ENCODE peak calls at places on chromosomes 11 and 22, in nine cellular contexts. One of them, this sample, is unnamed.

GRCh38 chr11:113373981-113374560 is 13.5 kb upstream of the ANKK1 start:
- DNase-seq in AG09309: no peak
- DNase-seq in CD8-positive, alpha-beta memory T cell: no peak
- DNase-seq in ovary: no peak
- DNase-seq in aorta: no peak
- DNase-seq in HCT116: no peak
- DNase-seq in bronchial epithelial cell: no peak
- DNase-seq in foreskin fibroblast: no peak
- DNase-seq in A549: no peak
- DNase-seq in this sample: no peak

GRCh38 chr11:44934735-44935250 is 15.9 kb downstream of the TP53I11 start:
- DNase-seq in AG09309: no peak
- DNase-seq in CD8-positive, alpha-beta memory T cell: no peak
- DNase-seq in ovary: no peak
- DNase-seq in aorta: no peak
- DNase-seq in HCT116: no peak
- DNase-seq in bronchial epithelial cell: no peak
- DNase-seq in foreskin fibroblast: no peak
- DNase-seq in A549: no peak
- DNase-seq in this sample: no peak

GRCh38 chr11:114154271-114155047 is 94.9 kb downstream of the ZBTB16 start:
- DNase-seq in AG09309: peak
- DNase-seq in CD8-positive, alpha-beta memory T cell: no peak
- DNase-seq in ovary: peak
- DNase-seq in aorta: no peak
- DNase-seq in HCT116: no peak
- DNase-seq in bronchial epithelial cell: peak
- DNase-seq in foreskin fibroblast: peak
- DNase-seq in A549: no peak
- DNase-seq in this sample: peak

GRCh38 chr11:128988224-128988970 is 45.7 kb upstream of the TP53AIP1 start:
- DNase-seq in AG09309: no peak
- DNase-seq in CD8-positive, alpha-beta memory T cell: no peak
- DNase-seq in ovary: no peak
- DNase-seq in aorta: no peak
- DNase-seq in HCT116: no peak
- DNase-seq in bronchial epithelial cell: no peak
- DNase-seq in foreskin fibroblast: no peak
- DNase-seq in A549: no peak
- DNase-seq in this sample: no peak

GRCh38 chr22:41418717-41419116 is 27.9 kb downstream of the TOB2 start:
- DNase-seq in AG09309: no peak
- DNase-seq in CD8-positive, alpha-beta memory T cell: no peak
- DNase-seq in ovary: no peak
- DNase-seq in aorta: no peak
- DNase-seq in HCT116: no peak
- DNase-seq in bronchial epithelial cell: no peak
- DNase-seq in foreskin fibroblast: no peak
- DNase-seq in A549: no peak
- DNase-seq in this sample: no peak

GRCh38 chr11:100719809-100720221 is 32.7 kb downstream of the ARHGAP42 start:
- DNase-seq in AG09309: peak
- DNase-seq in CD8-positive, alpha-beta memory T cell: no peak
- DNase-seq in ovary: peak
- DNase-seq in aorta: no peak
- DNase-seq in HCT116: peak
- DNase-seq in bronchial epithelial cell: peak
- DNase-seq in foreskin fibroblast: peak
- DNase-seq in A549: peak
- DNase-seq in this sample: peak

GRCh38 chr11:126842038-126842437 is 158.5 kb downstream of the KIRREL3 start:
- DNase-seq in AG09309: no peak
- DNase-seq in CD8-positive, alpha-beta memory T cell: no peak
- DNase-seq in ovary: no peak
- DNase-seq in aorta: no peak
- DNase-seq in HCT116: no peak
- DNase-seq in bronchial epithelial cell: no peak
- DNase-seq in foreskin fibroblast: no peak
- DNase-seq in A549: no peak
- DNase-seq in this sample: no peak

GRCh38 chr11:13278620-13279486 is 1.3 kb downstream of the BMAL1 start:
- DNase-seq in AG09309: no peak
- DNase-seq in CD8-positive, alpha-beta memory T cell: no peak
- DNase-seq in ovary: no peak
- DNase-seq in aorta: no peak
- DNase-seq in HCT116: no peak
- DNase-seq in bronchial epithelial cell: no peak
- DNase-seq in foreskin fibroblast: no peak
- DNase-seq in A549: peak
- DNase-seq in this sample: no peak

GRCh38 chr22:17705565-17706450 is 67.3 kb downstream of the BCL2L13 start:
- DNase-seq in AG09309: no peak
- DNase-seq in CD8-positive, alpha-beta memory T cell: no peak
- DNase-seq in ovary: no peak
- DNase-seq in aorta: no peak
- DNase-seq in HCT116: no peak
- DNase-seq in bronchial epithelial cell: peak
- DNase-seq in foreskin fibroblast: no peak
- DNase-seq in A549: no peak
- DNase-seq in this sample: no peak

GRCh38 chr11:110837535-110838127 is 125.4 kb upstream of the ARHGAP20 start:
- DNase-seq in AG09309: no peak
- DNase-seq in CD8-positive, alpha-beta memory T cell: no peak
- DNase-seq in ovary: no peak
- DNase-seq in aorta: no peak
- DNase-seq in HCT116: no peak
- DNase-seq in bronchial epithelial cell: no peak
- DNase-seq in foreskin fibroblast: no peak
- DNase-seq in A549: no peak
- DNase-seq in this sample: no peak

GRCh38 chr11:10693509-10694071 is at the start of gene IRAG1:
- DNase-seq in AG09309: no peak
- DNase-seq in CD8-positive, alpha-beta memory T cell: no peak
- DNase-seq in ovary: peak
- DNase-seq in aorta: peak
- DNase-seq in HCT116: no peak
- DNase-seq in bronchial epithelial cell: no peak
- DNase-seq in foreskin fibroblast: peak
- DNase-seq in A549: no peak
- DNase-seq in this sample: peak

GRCh38 chr11:126172596-126173038 is 38.8 kb downstream of the RPUSD4 start:
- DNase-seq in AG09309: peak
- DNase-seq in CD8-positive, alpha-beta memory T cell: no peak
- DNase-seq in ovary: no peak
- DNase-seq in aorta: no peak
- DNase-seq in HCT116: no peak
- DNase-seq in bronchial epithelial cell: no peak
- DNase-seq in foreskin fibroblast: peak
- DNase-seq in A549: no peak
- DNase-seq in this sample: no peak

GRCh38 chr11:84800755-84801346 is 826.3 kb downstream of the DLG2 start:
- DNase-seq in AG09309: peak
- DNase-seq in CD8-positive, alpha-beta memory T cell: no peak
- DNase-seq in ovary: no peak
- DNase-seq in aorta: no peak
- DNase-seq in HCT116: peak
- DNase-seq in bronchial epithelial cell: peak
- DNase-seq in foreskin fibroblast: peak
- DNase-seq in A549: peak
- DNase-seq in this sample: peak

GRCh38 chr11:62664405-62665074 is 470 bp downstream of the C11orf98 start:
- DNase-seq in AG09309: no peak
- DNase-seq in CD8-positive, alpha-beta memory T cell: no peak
- DNase-seq in ovary: no peak
- DNase-seq in aorta: no peak
- DNase-seq in HCT116: no peak
- DNase-seq in bronchial epithelial cell: peak
- DNase-seq in foreskin fibroblast: peak
- DNase-seq in A549: no peak
- DNase-seq in this sample: peak

DNA sequence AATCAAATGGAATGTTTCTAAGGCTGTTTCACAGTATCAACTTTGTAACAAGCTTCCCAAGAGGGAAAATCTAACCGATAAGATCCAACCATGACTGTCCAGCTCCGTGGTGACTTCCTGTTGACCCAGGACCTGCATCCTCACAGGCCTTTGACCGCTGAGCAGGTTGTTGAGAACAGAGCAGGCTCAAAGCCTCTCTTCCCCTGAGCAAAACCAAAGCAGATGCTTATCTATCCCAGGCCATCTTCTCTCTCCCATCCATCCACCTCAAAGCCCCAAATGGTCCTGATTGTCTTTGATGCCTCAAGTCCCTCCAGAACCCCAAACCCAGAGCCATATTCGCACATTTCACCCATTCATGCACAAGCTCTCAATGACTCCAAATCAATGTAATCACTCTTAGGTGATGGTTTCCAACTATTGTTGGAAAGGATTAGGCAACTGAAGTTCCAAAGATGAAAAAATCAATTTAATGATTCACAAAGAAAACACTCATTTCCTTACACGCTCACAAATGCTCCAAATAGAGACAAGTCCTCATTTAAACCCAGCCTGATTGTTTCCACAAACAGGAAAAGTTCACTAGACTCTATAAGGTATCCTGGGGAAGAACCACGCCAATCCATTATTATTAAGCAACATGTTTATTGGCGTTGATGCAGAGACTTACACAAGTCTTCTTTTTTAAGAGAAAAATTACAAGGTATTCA is 48.7 kb downstream of the C11orf58 start:
- DNase-seq in AG09309: no peak
- DNase-seq in CD8-positive, alpha-beta memory T cell: no peak
- DNase-seq in ovary: no peak
- DNase-seq in aorta: peak
- DNase-seq in HCT116: no peak
- DNase-seq in bronchial epithelial cell: peak
- DNase-seq in foreskin fibroblast: peak
- DNase-seq in A549: no peak
- DNase-seq in this sample: no peak
- H3K4me3 ChIP-seq in AG09309: no peak
- H3K4me3 ChIP-seq in CD8-positive, alpha-beta memory T cell: no peak
- H3K4me3 ChIP-seq in ovary: no peak
- H3K4me3 ChIP-seq in aorta: no peak
- H3K4me3 ChIP-seq in HCT116: no peak
- H3K4me3 ChIP-seq in bronchial epithelial cell: no peak
- H3K4me3 ChIP-seq in foreskin fibroblast: no peak
- H3K4me3 ChIP-seq in A549: no peak
- H3K4me3 ChIP-seq in this sample: no peak

DNA sequence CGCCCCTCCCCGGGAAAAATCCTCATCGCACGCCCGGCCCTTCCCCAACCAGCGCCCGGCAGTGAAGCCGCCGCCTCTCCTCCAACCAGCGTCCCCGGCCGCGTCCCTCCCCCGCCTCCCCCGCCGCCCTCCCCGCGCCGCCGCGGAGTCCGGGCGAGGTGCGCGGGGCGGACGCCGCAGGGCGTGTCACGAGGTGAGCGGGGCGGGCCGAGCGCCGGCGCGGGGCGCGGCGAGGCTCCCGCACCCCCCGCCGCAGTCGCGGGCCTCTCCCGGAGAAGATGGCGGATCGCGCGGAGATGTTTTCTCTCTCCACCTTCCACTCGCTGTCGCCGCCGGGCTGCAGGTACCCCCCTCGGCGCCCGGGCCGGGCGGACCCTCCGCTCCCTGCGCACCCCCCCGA is at the start of gene MAPK8IP2:
- DNase-seq in AG09309: no peak
- DNase-seq in CD8-positive, alpha-beta memory T cell: no peak
- DNase-seq in ovary: no peak
- DNase-seq in aorta: peak
- DNase-seq in HCT116: no peak
- DNase-seq in bronchial epithelial cell: no peak
- DNase-seq in foreskin fibroblast: no peak
- DNase-seq in A549: no peak
- DNase-seq in this sample: no peak
- H3K4me3 ChIP-seq in AG09309: no peak
- H3K4me3 ChIP-seq in CD8-positive, alpha-beta memory T cell: no peak
- H3K4me3 ChIP-seq in ovary: peak
- H3K4me3 ChIP-seq in aorta: peak
- H3K4me3 ChIP-seq in HCT116: peak
- H3K4me3 ChIP-seq in bronchial epithelial cell: peak
- H3K4me3 ChIP-seq in foreskin fibroblast: no peak
- H3K4me3 ChIP-seq in A549: peak
- H3K4me3 ChIP-seq in this sample: peak

DNA sequence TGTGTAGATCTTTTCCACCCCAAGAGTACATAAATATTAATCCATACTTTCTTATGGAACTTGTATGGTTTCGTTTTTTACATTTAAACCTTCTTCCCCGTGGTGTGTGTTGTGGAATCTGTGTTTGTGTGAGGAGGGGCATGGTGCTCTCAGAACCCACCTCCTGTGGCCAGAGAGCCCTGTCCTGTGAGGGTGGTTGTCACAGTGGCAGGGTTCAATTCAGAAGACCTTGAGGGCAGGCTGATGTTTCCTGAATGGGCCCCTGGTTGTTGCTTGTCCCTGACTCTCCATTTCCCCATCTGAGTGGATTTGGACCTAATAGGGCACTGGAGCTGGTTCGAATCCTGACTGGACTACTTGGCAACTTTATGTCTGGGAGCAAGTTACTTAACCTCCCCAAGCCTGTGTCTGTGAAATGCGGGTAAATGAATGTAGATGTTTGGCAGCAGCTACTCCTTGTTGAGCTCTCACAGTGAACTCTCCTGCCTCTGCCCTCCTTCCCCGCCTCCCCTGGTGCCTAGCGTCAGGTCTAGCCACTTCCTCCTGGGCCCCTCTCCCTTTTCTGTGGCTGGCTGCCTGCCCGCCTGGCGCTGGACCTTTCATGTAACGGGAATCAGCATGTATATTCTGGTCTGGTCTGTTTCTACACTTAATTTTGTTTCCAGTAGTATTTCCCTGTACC is 7.3 kb downstream of the NEAT1 start:
- DNase-seq in AG09309: peak
- DNase-seq in CD8-positive, alpha-beta memory T cell: no peak
- DNase-seq in ovary: peak
- DNase-seq in aorta: peak
- DNase-seq in HCT116: no peak
- DNase-seq in bronchial epithelial cell: peak
- DNase-seq in foreskin fibroblast: no peak
- DNase-seq in A549: no peak
- DNase-seq in this sample: peak
- H3K4me3 ChIP-seq in AG09309: peak
- H3K4me3 ChIP-seq in CD8-positive, alpha-beta memory T cell: peak
- H3K4me3 ChIP-seq in ovary: peak
- H3K4me3 ChIP-seq in aorta: peak
- H3K4me3 ChIP-seq in HCT116: no peak
- H3K4me3 ChIP-seq in bronchial epithelial cell: no peak
- H3K4me3 ChIP-seq in foreskin fibroblast: peak
- H3K4me3 ChIP-seq in A549: peak
- H3K4me3 ChIP-seq in this sample: peak

DNA sequence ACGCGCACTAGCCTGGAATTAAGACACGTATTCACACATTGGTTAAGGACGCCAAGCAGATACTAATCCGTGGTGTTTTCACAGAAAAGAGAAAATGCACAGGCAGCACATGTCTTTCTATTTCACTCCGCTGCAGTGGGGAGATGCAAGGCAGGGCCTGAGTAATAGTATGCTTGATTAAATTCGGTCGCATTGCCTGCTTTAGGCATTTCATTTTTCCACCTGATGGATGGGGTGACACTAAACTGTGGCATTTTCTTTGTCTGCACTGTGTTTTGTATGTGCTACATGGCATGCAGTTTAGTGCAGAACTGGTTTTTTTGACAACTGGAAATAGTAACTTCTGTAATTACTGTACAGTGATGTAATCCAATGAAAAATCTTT is 94.9 kb downstream of the SLC17A6 start:
- DNase-seq in AG09309: no peak
- DNase-seq in CD8-positive, alpha-beta memory T cell: no peak
- DNase-seq in ovary: no peak
- DNase-seq in aorta: no peak
- DNase-seq in HCT116: no peak
- DNase-seq in bronchial epithelial cell: no peak
- DNase-seq in foreskin fibroblast: no peak
- DNase-seq in A549: no peak
- DNase-seq in this sample: no peak
- H3K4me3 ChIP-seq in AG09309: no peak
- H3K4me3 ChIP-seq in CD8-positive, alpha-beta memory T cell: no peak
- H3K4me3 ChIP-seq in ovary: peak
- H3K4me3 ChIP-seq in aorta: no peak
- H3K4me3 ChIP-seq in HCT116: no peak
- H3K4me3 ChIP-seq in bronchial epithelial cell: no peak
- H3K4me3 ChIP-seq in foreskin fibroblast: peak
- H3K4me3 ChIP-seq in A549: no peak
- H3K4me3 ChIP-seq in this sample: peak